ENCODE peak calls at places on chromosomes 11 and 22, in six cellular contexts. S is uterus, T is mammary epithelial cell, N is adipocyte, L is upper lobe of right lung, C is GM23338. H is an unnamed sample. For H3K4me1, the result is how much of the 10 kb centered on the place peaks cover.

GRCh38 chr22:37674951-37675929 is at the start of gene LGALS1:
- DNase-seq in N (peak), S (peak), C (peak), L (peak), T (peak), H (peak)

GRCh38 chr11:2266586-2267305 is 3.6 kb downstream of the ASCL2 start:
- DNase-seq in T (no peak), C (no peak), N (no peak), L (no peak), S (no peak), H (peak)

GRCh38 chr11:120089036-120090001 is 48.6 kb downstream of the TRIM29 start:
- DNase-seq in C (no peak), N (no peak), L (peak), T (no peak), S (no peak), H (no peak)

GRCh38 chr11:132790466-132790865 is 741.8 kb downstream of the OPCML start:
- DNase-seq in L (no peak), C (no peak), N (no peak), S (no peak), T (no peak), H (no peak)

GRCh38 chr11:122209619-122210377 is 93.8 kb upstream of the BLID start:
- DNase-seq in L (no peak), T (no peak), N (peak), C (no peak), S (peak), H (peak)

GRCh38 chr22:17035246-17035645 is 27.2 kb upstream of the GAB4 start:
- DNase-seq in C (no peak), S (no peak), L (no peak), T (peak), N (no peak), H (no peak)

GRCh38 chr11:31702966-31703365 is 108.2 kb downstream of the PAX6 start:
- DNase-seq in N (no peak), C (no peak), L (no peak), S (no peak), T (no peak), H (no peak)

GRCh38 chr11:12172493-12173013 is 62.2 kb downstream of the MICAL2 start:
- DNase-seq in L (peak), N (no peak), S (no peak), T (no peak), C (no peak), H (peak)

GRCh38 chr11:73221996-73222395 is 3.9 kb downstream of the P2RY2 start:
- DNase-seq in S (no peak), L (peak), N (no peak), C (no peak), T (no peak), H (no peak)

GRCh38 chr11:92317222-92317621 is 92.6 kb downstream of the FAT3 start:
- DNase-seq in L (no peak), N (no peak), S (no peak), C (peak), T (no peak), H (no peak)

GRCh38 chr11:111676878-111677585 is 74.8 kb downstream of the SIK2 start:
- DNase-seq in L (no peak), C (no peak), S (no peak), T (peak), N (peak), H (no peak)

GRCh38 chr11:6124245-6124644 is 16.8 kb downstream of the OR56B4 start:
- DNase-seq in T (no peak), S (no peak), C (no peak), N (no peak), L (no peak), H (no peak)

GRCh38 chr11:120182790-120183491 is 27.9 kb upstream of the OAF start:
- DNase-seq in C (peak), L (peak), N (no peak), T (no peak), S (peak), H (peak)

GRCh38 chr11:10751581-10751940 is 515 bp downstream of the CTR9 start:
- DNase-seq in N (peak), C (peak), T (peak), S (no peak), L (no peak), H (no peak)

GRCh38 chr22:24585461-24585860 is 7.4 kb downstream of the LRRC75B start:
- DNase-seq in N (no peak), T (no peak), L (no peak), S (no peak), C (no peak), H (no peak)

GRCh38 chr11:125141178-125141577 is 23.4 kb upstream of the PKNOX2 start:
- DNase-seq in N (no peak), T (no peak), S (no peak), C (peak), L (no peak), H (no peak)

GRCh38 chr11:114036156-114036811 is 23.2 kb upstream of the ZBTB16 start:
- DNase-seq in L (peak), C (peak), S (peak), N (peak), T (peak), H (peak)

GRCh38 chr22:19336133-19337075 is 44.9 kb upstream of the CLTCL1 start:
- DNase-seq in N (no peak), L (no peak), C (no peak), T (no peak), S (no peak), H (peak)

GRCh38 chr22:37581534-37581933 is 1.6 kb upstream of the LGALS2 start:
- DNase-seq in T (no peak), C (no peak), N (no peak), L (no peak), S (no peak), H (peak)

GRCh38 chr11:65787649-65788622 is 1.1 kb downstream of the OVOL1 start:
- DNase-seq in C (peak), T (no peak), N (no peak), L (no peak), S (no peak), H (peak)

GRCh38 chr22:31451709-31452571 is 37.7 kb downstream of the EIF4ENIF1 start:
- DNase-seq in S (no peak), N (peak), C (peak), T (peak), L (no peak), H (peak)

GRCh38 chr11:118012083-118012669 is 26.0 kb downstream of the IL10RA start:
- DNase-seq in L (peak), C (no peak), N (peak), S (no peak), T (peak), H (no peak)

GRCh38 chr11:118618991-118619375 is 11.6 kb downstream of the PHLDB1 start:
- DNase-seq in N (peak), T (peak), L (peak), C (no peak), S (peak), H (no peak)

GRCh38 chr11:8375932-8376331 is 112.3 kb upstream of the LMO1 start:
- DNase-seq in L (no peak), T (no peak), S (no peak), C (no peak), N (no peak), H (no peak)

GRCh38 chr22:49935561-49935960 is 17.1 kb downstream of the CRELD2 start:
- DNase-seq in N (no peak), L (no peak), C (peak), S (no peak), T (no peak), H (no peak)

GRCh38 chr11:121038642-121039409 is 14.9 kb downstream of the TBCEL start:
- DNase-seq in C (no peak), N (no peak), S (no peak), L (no peak), T (no peak), H (no peak)

GRCh38 chr11:124762077-124762623 is at the start of gene ESAM:
- DNase-seq in S (no peak), N (no peak), T (no peak), C (peak), L (peak), H (peak)

GRCh38 chr22:45446216-45446615 is 32.7 kb downstream of the RIBC2 start:
- DNase-seq in S (no peak), C (no peak), T (no peak), N (no peak), L (no peak), H (no peak)

GRCh38 chr11:70500076-70500847 is 101.9 kb downstream of the CTTN start:
- DNase-seq in T (no peak), C (no peak), N (no peak), L (peak), S (no peak), H (no peak)

GRCh38 chr22:26975381-26975780 is 318.0 kb downstream of the MIAT start:
- DNase-seq in T (no peak), N (no peak), C (no peak), S (no peak), L (no peak), H (no peak)

GRCh38 chr11:45179686-45180085 is 33.2 kb downstream of the PRDM11 start:
- DNase-seq in T (no peak), C (no peak), L (no peak), N (no peak), S (no peak), H (no peak)
- H3K4me3 ChIP-seq in T (no peak), C (peak), L (peak), N (peak), S (peak), H (peak)

DNA sequence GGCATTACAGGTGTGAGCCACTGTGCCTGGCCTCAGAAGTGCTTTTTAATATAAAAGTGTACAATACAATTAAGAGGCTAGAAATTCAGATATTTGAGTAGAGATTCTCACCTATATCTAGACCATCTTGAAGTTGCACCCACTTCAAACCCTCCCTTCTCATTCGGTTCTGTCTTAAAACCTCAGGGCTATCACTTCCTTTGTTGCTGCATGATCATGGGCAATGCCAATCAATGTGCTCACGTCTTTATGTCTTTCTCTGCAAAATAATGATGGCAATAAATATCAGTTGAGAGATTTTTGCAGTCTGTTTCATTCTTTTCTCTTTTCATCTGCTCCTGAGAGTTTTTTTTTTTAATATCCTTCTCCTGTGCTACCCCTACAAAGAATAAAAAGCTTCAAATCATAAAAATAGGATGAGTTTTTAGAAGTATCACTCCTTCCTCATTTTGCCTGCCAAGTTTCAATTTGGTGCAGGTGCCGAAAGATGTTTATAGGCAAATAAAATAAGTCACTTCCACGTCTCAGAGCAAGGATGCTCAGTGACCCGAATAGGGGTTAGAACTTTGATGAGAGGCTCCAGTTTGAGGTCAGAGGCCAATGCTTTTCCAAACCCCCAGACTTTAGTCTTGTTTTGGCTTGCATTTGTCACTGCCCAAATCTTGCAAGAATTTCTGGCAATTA is 9.5 kb upstream of the NUP160 start:
- DNase-seq in S (no peak), T (no peak), C (no peak), L (no peak), N (no peak), H (no peak)
- H3K4me1 ChIP-seq in S (under half), T (under half), C (under half), L (under half), N (under half), H (under half)

GRCh38 chr11:14645985-14646900 is 2.6 kb downstream of the PDE3B start:
- DNase-seq in S (no peak), T (no peak), N (no peak), L (no peak), C (no peak), H (no peak)
- H3K4me3 ChIP-seq in S (no peak), T (no peak), N (peak), L (peak), C (peak), H (peak)

GRCh38 chr11:17697175-17697949 is 22.0 kb upstream of the MYOD1 start:
- DNase-seq in L (no peak), N (no peak), S (no peak), T (no peak), C (no peak), H (no peak)
- H3K4me1 ChIP-seq in L (under half), N (under half), S (under half), T (under half), C (under half), H (under half)

DNA sequence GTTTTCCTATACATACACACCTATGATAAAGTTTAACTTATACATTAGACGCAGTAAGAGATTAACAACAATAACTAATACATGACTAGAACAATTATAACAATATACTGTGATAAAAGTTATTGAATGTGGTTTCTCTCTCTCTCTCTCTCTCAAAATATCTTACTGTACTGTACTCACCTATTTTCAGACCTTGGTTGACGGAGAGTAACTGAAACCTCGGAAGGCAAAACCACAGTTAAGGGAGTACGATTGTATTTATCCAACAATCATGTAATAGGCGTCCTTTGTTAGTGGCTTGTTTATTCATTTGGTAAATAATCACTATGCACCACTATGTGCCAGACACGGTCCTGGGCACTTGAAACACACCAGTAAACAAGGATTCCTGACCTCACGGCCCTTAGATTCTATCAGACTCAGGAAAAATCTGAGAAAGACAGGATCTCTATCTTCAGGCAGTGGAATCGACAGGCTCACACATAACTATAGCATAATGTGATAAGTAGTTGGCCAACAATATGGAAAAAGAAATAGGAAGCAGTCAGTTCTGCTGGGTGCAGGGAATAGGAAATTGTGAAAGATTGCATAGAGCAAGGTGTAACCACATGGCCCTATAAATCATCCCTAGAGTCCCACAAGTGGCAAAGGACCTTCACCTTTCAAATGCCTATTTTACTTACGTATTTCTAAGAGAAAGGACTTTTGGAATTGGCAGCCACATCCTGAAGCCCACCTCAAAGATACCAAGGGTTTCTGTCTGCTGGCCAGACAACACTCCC is 12.0 kb downstream of the ETS1 start:
- DNase-seq in N (no peak), S (no peak), T (no peak), C (no peak), L (no peak), H (no peak)
- H3K4me3 ChIP-seq in N (no peak), S (no peak), T (no peak), C (no peak), L (no peak), H (no peak)

DNA sequence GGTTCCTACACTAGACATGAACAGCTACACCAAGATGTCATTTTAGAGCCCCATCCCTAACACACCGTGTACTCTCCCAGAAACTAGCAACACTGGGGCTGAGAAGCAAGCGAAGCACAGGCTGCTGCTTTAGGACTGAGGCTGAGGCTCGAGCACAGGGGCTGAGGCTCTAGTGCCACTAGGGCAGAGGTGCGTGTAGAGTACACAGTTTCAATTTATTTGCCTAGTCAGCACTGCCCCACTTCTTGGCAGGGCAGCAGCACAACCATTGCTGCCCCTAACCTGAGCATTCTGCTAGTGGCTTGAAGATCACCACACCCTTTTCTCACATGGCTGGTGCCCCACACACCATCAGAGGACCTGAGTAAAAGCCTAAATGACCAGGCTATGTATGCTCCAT is 713.2 kb downstream of the LRRC4C start:
- DNase-seq in N (no peak), S (no peak), L (no peak), C (no peak), T (no peak), H (no peak)
- H3K4me1 ChIP-seq in N (under half), S (under half), L (under half), C (under half), T (under half), H (under half)

GRCh38 chr22:35663371-35663770 is 15.1 kb downstream of the APOL6 start:
- DNase-seq in N (peak), T (no peak), S (no peak), L (no peak), C (no peak), H (no peak)
- H3K4me3 ChIP-seq in N (peak), T (peak), S (peak), L (peak), C (peak), H (no peak)

GRCh38 chr22:40484906-40485660 is 114.7 kb downstream of the SGSM3 start:
- DNase-seq in T (no peak), N (peak), L (no peak), S (no peak), C (no peak), H (no peak)
- H3K4me1 ChIP-seq in T (half or more), N (under half), L (under half), S (under half), C (under half), H (under half)

DNA sequence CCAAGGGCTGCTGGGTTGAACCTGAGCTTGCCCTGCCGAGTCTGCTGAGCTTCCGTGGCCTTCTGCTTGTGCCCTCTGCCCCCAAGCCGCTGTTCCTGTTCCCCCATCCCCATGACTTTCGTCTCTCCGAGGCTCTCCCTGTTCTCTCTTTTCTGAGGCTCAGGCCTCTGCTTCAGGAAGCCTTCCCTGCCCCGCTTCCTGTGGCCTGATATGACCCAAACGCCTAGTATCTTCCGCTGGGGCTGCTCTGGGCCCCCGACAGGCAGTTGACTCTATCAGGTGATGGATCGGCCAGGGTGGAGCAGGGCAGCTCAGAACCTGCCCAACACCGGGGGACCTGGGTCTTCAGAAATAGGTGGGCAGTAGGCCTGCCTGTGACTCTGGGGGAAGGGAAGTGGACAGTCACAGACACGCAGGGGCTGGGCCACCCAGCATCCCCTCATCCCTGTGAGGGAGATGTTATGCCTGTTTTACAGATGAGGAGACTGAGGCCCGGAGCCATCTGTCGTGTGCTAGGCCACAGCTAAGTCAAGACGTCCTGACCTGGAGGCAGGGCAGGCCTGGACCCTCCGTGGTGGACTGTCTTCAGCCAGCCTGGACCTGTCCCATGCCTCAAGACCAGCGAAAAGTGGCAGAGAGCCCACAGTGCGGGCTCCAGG is 16.3 kb downstream of the BAD start:
- DNase-seq in N (no peak), L (no peak), T (no peak), S (no peak), C (no peak), H (no peak)
- H3K4me3 ChIP-seq in N (peak), L (peak), T (no peak), S (peak), C (peak), H (peak)